ENCODE peak calls at places on chromosomes 3 and 15, in nine cellular contexts. Y, R, L, H, I, G, P, A and X are unnamed samples.

GRCh38 chr3:141659821-141660597 is 78.1 kb upstream of the RNF7 start:
- DNase-seq in Y (peak), P (peak), H (no peak), G (peak), L (peak), A (no peak), R (peak), I (peak), X (no peak)

GRCh38 chr3:115790759-115791158 is 167.4 kb downstream of the GAP43 start:
- DNase-seq in G (no peak), Y (peak), A (peak), H (no peak), R (no peak), I (peak), P (no peak), L (no peak), X (no peak)

GRCh38 chr3:55166577-55167555 is 239.0 kb upstream of the LRTM1 start:
- DNase-seq in G (no peak), H (no peak), L (no peak), A (no peak), Y (no peak), I (no peak), R (no peak), P (no peak), X (no peak)

GRCh38 chr3:42652611-42653302 is 740 bp upstream of the ZBTB47 start:
- DNase-seq in Y (peak), R (peak), A (peak), P (peak), L (peak), I (peak), H (peak), G (peak), X (no peak)

GRCh38 chr3:169345662-169346331 is 317.7 kb downstream of the MECOM start:
- DNase-seq in A (no peak), Y (no peak), P (no peak), H (no peak), R (no peak), I (no peak), L (no peak), G (no peak), X (no peak)

GRCh38 chr3:181403876-181404660 is 307.7 kb upstream of the SOX2 start:
- DNase-seq in I (no peak), L (no peak), Y (no peak), P (no peak), R (no peak), G (no peak), H (no peak), A (no peak), X (no peak)

GRCh38 chr3:166527325-166527724 is 690.1 kb upstream of the BCHE start:
- DNase-seq in P (no peak), I (no peak), A (no peak), R (no peak), G (no peak), H (no peak), L (no peak), Y (no peak), X (no peak)

GRCh38 chr3:151318946-151319345 is 2.3 kb upstream of the GPR87 start:
- DNase-seq in R (no peak), A (no peak), G (no peak), H (no peak), I (no peak), Y (no peak), L (no peak), P (no peak), X (no peak)

GRCh38 chr3:165522371-165522770 is 314.9 kb downstream of the BCHE start:
- DNase-seq in Y (peak), G (no peak), L (no peak), R (no peak), A (no peak), I (no peak), P (no peak), H (no peak), X (no peak)

GRCh38 chr3:134474956-134475355 is 10.8 kb downstream of the ANAPC13 start:
- DNase-seq in P (no peak), L (no peak), R (no peak), H (no peak), Y (no peak), G (no peak), A (no peak), I (no peak), X (no peak)

GRCh38 chr3:134480546-134480945 is 5.2 kb downstream of the ANAPC13 start:
- DNase-seq in P (no peak), Y (peak), L (no peak), H (no peak), G (no peak), I (no peak), R (no peak), A (no peak), X (no peak)

GRCh38 chr3:134476977-134477376 is 8.8 kb downstream of the ANAPC13 start:
- DNase-seq in L (no peak), Y (no peak), I (no peak), A (no peak), P (no peak), H (no peak), G (no peak), R (peak), X (no peak)

GRCh38 chr3:134476306-134476705 is 9.5 kb downstream of the ANAPC13 start:
- DNase-seq in P (no peak), A (no peak), H (no peak), I (no peak), L (no peak), Y (peak), G (no peak), R (no peak), X (no peak)

GRCh38 chr3:134477938-134478337 is 7.8 kb downstream of the ANAPC13 start:
- DNase-seq in H (no peak), G (no peak), A (no peak), R (no peak), L (no peak), I (no peak), P (no peak), Y (peak), X (no peak)
- H3K27ac ChIP-seq in H (no peak), G (peak), A (peak), R (peak), L (no peak), I (peak), P (no peak), Y (no peak), X (no peak)

GRCh38 chr3:149639093-149639486 is 18.7 kb downstream of the WWTR1 start:
- DNase-seq in H (no peak), I (no peak), P (no peak), G (no peak), Y (no peak), L (no peak), A (no peak), R (no peak), X (no peak)
- H3K4me3 ChIP-seq in H (peak), I (peak), P (peak), G (no peak), Y (no peak), L (no peak), A (no peak), R (peak), X (peak)

GRCh38 chr3:59118928-59119327 is 69.1 kb upstream of the CFAP20DC start:
- DNase-seq in H (no peak), P (no peak), Y (no peak), G (no peak), R (no peak), L (no peak), A (no peak), I (no peak), X (no peak)
- H3K27ac ChIP-seq in H (no peak), P (no peak), Y (no peak), G (no peak), R (no peak), L (no peak), A (no peak), I (no peak), X (no peak)

GRCh38 chr3:28577941-28578340 is 229.3 kb upstream of the AZI2 start:
- DNase-seq in A (no peak), Y (no peak), H (no peak), L (no peak), G (no peak), I (no peak), R (no peak), P (no peak), X (no peak)

GRCh38 chr3:28575748-28576589 is 227.3 kb upstream of the AZI2 start:
- DNase-seq in A (no peak), L (no peak), G (no peak), H (no peak), I (peak), P (no peak), R (peak), Y (peak), X (peak)

GRCh38 chr3:28575100-28575747 is 226.6 kb upstream of the AZI2 start:
- DNase-seq in A (peak), I (peak), G (peak), P (peak), H (no peak), R (peak), Y (peak), L (no peak), X (peak)

GRCh38 chr3:28574036-28574435 is 225.4 kb upstream of the AZI2 start:
- DNase-seq in A (no peak), H (no peak), L (no peak), P (no peak), Y (no peak), G (no peak), I (no peak), R (no peak), X (no peak)

GRCh38 chr3:28576590-28577220 is 228.1 kb upstream of the AZI2 start:
- DNase-seq in L (no peak), G (no peak), P (no peak), A (no peak), H (no peak), R (no peak), I (peak), Y (peak), X (no peak)
- H3K4me3 ChIP-seq in L (no peak), G (peak), P (peak), A (no peak), H (peak), R (peak), I (peak), Y (peak), X (peak)

GRCh38 chr15:40275491-40275890 is 7.4 kb downstream of the ANKRD63 start:
- DNase-seq in R (no peak), L (no peak), G (no peak), A (no peak), Y (no peak), P (no peak), I (no peak), H (no peak), X (no peak)

GRCh38 chr15:40273428-40273827 is 9.4 kb downstream of the ANKRD63 start:
- DNase-seq in G (no peak), R (no peak), A (no peak), P (no peak), L (no peak), H (no peak), I (no peak), Y (peak), X (no peak)

GRCh38 chr15:40275954-40276353 is 6.9 kb downstream of the ANKRD63 start:
- DNase-seq in G (no peak), R (no peak), H (no peak), P (no peak), L (no peak), I (no peak), A (no peak), Y (no peak), X (no peak)

GRCh38 chr15:40272713-40273056 is 10.2 kb downstream of the ANKRD63 start:
- DNase-seq in L (no peak), I (no peak), G (no peak), H (no peak), Y (no peak), P (no peak), R (no peak), A (no peak), X (no peak)

GRCh38 chr15:40274350-40275274 is 8.3 kb downstream of the ANKRD63 start:
- DNase-seq in H (peak), R (peak), A (no peak), I (peak), G (peak), L (peak), Y (peak), P (peak), X (peak)
- H3K27ac ChIP-seq in H (no peak), R (no peak), A (no peak), I (no peak), G (no peak), L (no peak), Y (no peak), P (no peak), X (no peak)

DNA sequence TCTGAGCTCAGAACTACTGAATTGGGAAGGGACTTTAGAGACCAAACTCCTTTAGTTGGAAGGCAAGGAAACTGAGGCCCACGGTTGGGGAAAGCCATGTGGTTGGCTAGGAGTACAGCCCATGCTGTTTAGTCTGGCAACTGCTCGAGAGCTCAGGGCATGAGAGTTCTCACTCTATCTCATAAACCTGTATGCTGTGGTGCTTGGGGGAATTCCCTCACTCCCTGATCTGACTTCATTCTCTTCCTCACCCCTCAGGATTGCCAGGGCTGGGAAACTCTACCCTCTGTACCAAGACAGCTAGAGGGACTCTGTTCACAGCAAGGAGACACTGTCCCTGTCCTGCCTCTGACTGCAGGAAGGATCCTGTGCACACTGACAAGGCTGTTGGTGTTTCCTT is 230.2 kb downstream of the ZNF621 start:
- DNase-seq in P (no peak), R (no peak), I (no peak), A (no peak), G (no peak), L (no peak), Y (no peak), H (no peak), X (no peak)
- H3K4me3 ChIP-seq in P (no peak), R (no peak), I (no peak), A (no peak), G (no peak), L (no peak), Y (no peak), H (no peak), X (no peak)